ENCODE peak calls at places on chromosomes 2 and 18, in ten cellular contexts. R is mammary epithelial cell; G is keratinocyte; L is cardiac muscle cell; X is sigmoid colon; N is SJSA1; I is ascending aorta; P is suprapubic skin; W is aorta; Y is CD4-positive, alpha-beta memory T cell. O is an unnamed sample.

GRCh38 chr18:7170292-7170691 is 52.7 kb upstream of the LAMA1 start:
- DNase-seq in R (no peak), G (no peak), L (no peak), X (no peak), N (no peak), I (no peak), P (no peak), W (no peak), Y (no peak), O (no peak)

GRCh38 chr18:46856975-46857374 is 60.3 kb downstream of the PIAS2 start:
- DNase-seq in R (no peak), G (no peak), L (no peak), X (no peak), N (no peak), I (no peak), P (no peak), W (no peak), Y (no peak), O (no peak)

GRCh38 chr2:45992021-45992745 is 305.0 kb upstream of the EPAS1 start:
- DNase-seq in R (peak; percentile 60), G (no peak), L (no peak), X (peak; percentile 70), N (peak; percentile 53), I (no peak), P (peak; percentile 79), W (peak; percentile 85), Y (no peak), O (peak; percentile 82)

GRCh38 chr2:159615936-159616733 is at the start of gene BAZ2B:
- DNase-seq in R (peak; percentile 83), G (no peak), L (peak; percentile 62), X (peak; percentile 81), N (peak; percentile 51), I (no peak), P (peak; percentile 74), W (peak; percentile 84), Y (peak; percentile 5), O (peak; percentile 67)

GRCh38 chr2:240319855-240320560 is 115.5 kb upstream of the GPC1 start:
- DNase-seq in R (peak; percentile 93), G (no peak), L (no peak), X (no peak), N (peak; percentile 57), I (no peak), P (no peak), W (peak; percentile 82), Y (no peak), O (no peak)

GRCh38 chr2:96315400-96316071 is 9.6 kb upstream of the ITPRIPL1 start:
- DNase-seq in R (no peak), G (no peak), L (no peak), X (no peak), N (no peak), I (no peak), P (no peak), W (no peak), Y (peak; percentile 22), O (no peak)

GRCh38 chr18:65750421-65751144 is at the start of gene CDH7:
- DNase-seq in R (no peak), G (no peak), L (peak; percentile 72), X (no peak), N (peak; percentile 32), I (no peak), P (no peak), W (peak; percentile 67), Y (no peak), O (no peak)

GRCh38 chr2:128986026-128986720 is 667.5 kb upstream of the HS6ST1 start:
- DNase-seq in R (peak; percentile 31), G (no peak), L (no peak), X (no peak), N (no peak), I (no peak), P (no peak), W (no peak), Y (no peak), O (no peak)

GRCh38 chr2:2484301-2484700 is 153.2 kb upstream of the MYT1L start:
- DNase-seq in R (no peak), G (no peak), L (no peak), X (no peak), N (no peak), I (no peak), P (no peak), W (no peak), Y (no peak), O (no peak)

GRCh38 chr18:47981320-47981719 is 50.9 kb upstream of the SMAD2 start:
- DNase-seq in R (no peak), G (no peak), L (no peak), X (no peak), N (no peak), I (no peak), P (no peak), W (no peak), Y (no peak), O (no peak)

GRCh38 chr18:24683965-24684364 is 223.5 kb downstream of the HRH4 start:
- DNase-seq in R (peak; percentile 11), G (no peak), L (no peak), X (no peak), N (no peak), I (no peak), P (no peak), W (no peak), Y (no peak), O (no peak)

GRCh38 chr18:54928236-54928635 is 31.0 kb downstream of the CCDC68 start:
- DNase-seq in R (peak; percentile 23), G (no peak), L (no peak), X (no peak), N (no peak), I (no peak), P (no peak), W (no peak), Y (no peak), O (no peak)

GRCh38 chr18:32677578-32677977 is 95.2 kb downstream of the KLHL14 start:
- DNase-seq in R (no peak), G (no peak), L (no peak), X (no peak), N (no peak), I (no peak), P (no peak), W (no peak), Y (no peak), O (no peak)

GRCh38 chr18:79476031-79476917 is 80.5 kb downstream of the NFATC1 start:
- DNase-seq in R (peak; percentile 10), G (no peak), L (no peak), X (peak; percentile 50), N (no peak), I (no peak), P (no peak), W (peak; percentile 75), Y (no peak), O (no peak)

GRCh38 chr2:215002500-215002899 is 135.9 kb downstream of the ABCA12 start:
- DNase-seq in R (no peak), G (no peak), L (peak; percentile 78), X (no peak), N (no peak), I (no peak), P (no peak), W (no peak), Y (no peak), O (no peak)

GRCh38 chr2:11610624-11611242 is 59.3 kb downstream of the NTSR2 start:
- DNase-seq in R (no peak), G (no peak), L (no peak), X (no peak), N (no peak), I (no peak), P (no peak), W (peak; percentile 70), Y (no peak), O (no peak)
- H3K36me3 ChIP-seq in R (no peaks in the 10 kb centered on the region), G (no peaks in the 10 kb centered on the region), L (peaks cover 46% of the 10 kb centered on the region), X (no peaks in the 10 kb centered on the region), N (no peaks in the 10 kb centered on the region), I (no peaks in the 10 kb centered on the region), P (no peaks in the 10 kb centered on the region), W (no peaks in the 10 kb centered on the region), Y (no peaks in the 10 kb centered on the region), O (no peaks in the 10 kb centered on the region)

DNA sequence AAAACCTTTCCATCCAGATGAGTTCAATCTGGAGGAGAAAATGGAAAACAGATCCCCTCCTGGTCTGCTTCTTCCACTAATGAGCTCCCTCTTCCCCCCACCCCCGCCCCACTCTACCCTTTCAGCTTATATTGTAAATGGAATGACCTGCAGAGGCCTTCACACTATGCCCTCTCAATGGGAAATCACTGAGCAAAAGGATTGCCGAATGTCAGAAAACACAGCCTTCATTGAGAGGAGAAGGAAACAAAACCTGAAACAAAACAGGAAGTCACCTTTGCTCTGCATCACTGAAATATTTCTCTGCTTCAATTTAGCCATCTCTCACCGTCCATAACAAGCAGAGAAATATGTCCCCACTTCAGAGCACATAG is 1.6 kb upstream of the FRZB start:
- DNase-seq in R (no peak), G (no peak), L (no peak), X (no peak), N (no peak), I (no peak), P (no peak), W (no peak), Y (no peak), O (no peak)
- H3K4me3 ChIP-seq in R (no peak overlapping the region), G (no peak overlapping the region), L (no peak overlapping the region), X (no peak overlapping the region), N (no peak overlapping the region), I (no peak overlapping the region), P (no peak overlapping the region), W (no peak overlapping the region), Y (no peak overlapping the region), O (no peak overlapping the region)

GRCh38 chr2:205770557-205770956 is 88.3 kb downstream of the NRP2 start:
- DNase-seq in R (no peak), G (no peak), L (no peak), X (no peak), N (no peak), I (no peak), P (no peak), W (no peak), Y (no peak), O (no peak)
- H3K36me3 ChIP-seq in R (peaks cover 7% of the 10 kb centered on the region), G (peaks cover 4% of the 10 kb centered on the region), L (no peaks in the 10 kb centered on the region), X (peaks cover 6% of the 10 kb centered on the region), N (no peaks in the 10 kb centered on the region), I (no peaks in the 10 kb centered on the region), P (no peaks in the 10 kb centered on the region), W (peaks cover 7% of the 10 kb centered on the region), Y (no peaks in the 10 kb centered on the region), O (peaks cover 6% of the 10 kb centered on the region)

GRCh38 chr2:29096969-29097368 is 18.2 kb upstream of the CLIP4 start:
- DNase-seq in R (no peak), G (no peak), L (no peak), X (no peak), N (no peak), I (no peak), P (no peak), W (no peak), Y (no peak), O (no peak)
- H3K4me3 ChIP-seq in R (no peak overlapping the region), G (no peak overlapping the region), L (no peak overlapping the region), X (no peak overlapping the region), N (no peak overlapping the region), I (no peak overlapping the region), P (no peak overlapping the region), W (no peak overlapping the region), Y (no peak overlapping the region), O (no peak overlapping the region)

GRCh38 chr2:85771486-85771885 is 17.7 kb downstream of the ATOH8 start:
- DNase-seq in R (no peak), G (no peak), L (no peak), X (no peak), N (no peak), I (no peak), P (no peak), W (no peak), Y (no peak), O (no peak)
- H3K36me3 ChIP-seq in R (no peaks in the 10 kb centered on the region), G (no peaks in the 10 kb centered on the region), L (no peaks in the 10 kb centered on the region), X (no peaks in the 10 kb centered on the region), N (peaks cover 14% of the 10 kb centered on the region), I (peaks cover 82% of the 10 kb centered on the region), P (peaks cover 8% of the 10 kb centered on the region), W (peaks cover 5% of the 10 kb centered on the region), Y (no peaks in the 10 kb centered on the region), O (no peaks in the 10 kb centered on the region)